ENCODE peak calls at places on chromosomes 5 and 9, in six cellular contexts. O is HCT116, U is IMR-90, T is ovary, A is tibial nerve, E is HepG2. W is an unnamed sample.
A peak's percentile ranks its signal among the peaks of the same experiment; 100 is the strongest.

GRCh38 chr5:107381189-107381856 is 289.4 kb downstream of the EFNA5 start:
- DNase-seq in E (peak; percentile 45), A (no peak), U (peak; percentile 75), O (peak; percentile 64), T (no peak), W (no peak)

GRCh38 chr9:98822661-98823060 is 15.2 kb downstream of the GALNT12 start:
- DNase-seq in E (no peak), T (no peak), U (no peak), O (no peak), A (no peak), W (no peak)

GRCh38 chr5:52983731-52984620 is 5.2 kb upstream of the ITGA2 start:
- DNase-seq in O (peak; percentile 31), U (peak; percentile 51), T (no peak), E (no peak), A (no peak), W (no peak)

GRCh38 chr9:92290785-92291429 is 2.6 kb downstream of the IARS1 start:
- DNase-seq in A (no peak), T (no peak), U (no peak), E (no peak), O (no peak), W (no peak)

GRCh38 chr5:76472338-76473336 is 69.6 kb downstream of the IQGAP2 start:
- DNase-seq in A (no peak), U (no peak), E (peak; percentile 90), O (no peak), T (no peak), W (no peak)

GRCh38 chr9:107437716-107438115 is 51.9 kb downstream of the KLF4 start:
- DNase-seq in T (no peak), U (no peak), A (no peak), O (no peak), E (no peak), W (no peak)

GRCh38 chr5:51872144-51872543 is 488.9 kb downstream of the ISL1 start:
- DNase-seq in A (no peak), U (no peak), E (no peak), T (no peak), O (no peak), W (no peak)

GRCh38 chr5:80234311-80234948 is 21.4 kb downstream of the SERINC5 start:
- DNase-seq in U (no peak), T (no peak), O (no peak), A (no peak), E (no peak), W (no peak)

GRCh38 chr5:87195616-87196015 is 72.1 kb upstream of the RASA1 start:
- DNase-seq in T (no peak), A (no peak), U (peak; percentile 25), O (no peak), E (no peak), W (no peak)

GRCh38 chr5:170719551-170719950 is 64.0 kb upstream of the GABRP start:
- DNase-seq in O (no peak), E (no peak), T (no peak), U (no peak), A (no peak), W (no peak)

GRCh38 chr5:10726913-10727517 is 34.0 kb downstream of the DAP start:
- DNase-seq in A (no peak), E (no peak), U (no peak), O (no peak), T (no peak), W (no peak)
- TF ChIP-seq POLR2A in A (no peak), E (no peak), U (no peak), O (no peak), T (no peak), W (no peak)

DNA sequence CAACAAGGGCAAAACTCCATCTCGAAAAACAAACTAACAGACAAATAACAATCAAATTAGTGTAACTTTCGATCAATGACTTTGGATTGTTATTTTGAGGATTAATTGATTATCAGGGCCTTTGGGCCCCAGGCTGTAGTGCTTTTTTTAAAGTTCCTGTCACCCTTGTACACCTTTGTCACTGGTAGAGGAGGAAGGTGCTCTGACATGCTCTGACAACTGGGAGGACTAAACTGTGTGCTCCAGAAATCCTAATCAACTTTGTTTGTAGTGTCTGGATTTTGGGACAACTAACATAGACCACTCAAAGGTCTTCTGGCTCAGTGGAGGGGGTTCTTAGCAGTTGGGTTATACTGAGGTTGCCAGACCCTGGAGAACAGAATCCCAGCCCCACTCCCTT is 1.8 kb downstream of the TXN start:
- DNase-seq in U (no peak), T (no peak), O (no peak), A (no peak), E (no peak), W (no peak)
- H3K27me3 ChIP-seq in U (no peaks in the 10 kb centered on the region), T (no peaks in the 10 kb centered on the region), O (no peaks in the 10 kb centered on the region), A (no peaks in the 10 kb centered on the region), E (no peaks in the 10 kb centered on the region), W (no peaks in the 10 kb centered on the region)

GRCh38 chr5:95554331-95554646 is 488 bp downstream of the SKIC3 start:
- DNase-seq in U (no peak), T (no peak), E (no peak), A (no peak), O (no peak), W (no peak)

GRCh38 chr5:95555553-95555952 is 652 bp downstream of the ARSK start:
- DNase-seq in A (no peak), O (no peak), U (peak; percentile 6), E (no peak), T (no peak), W (no peak)

GRCh38 chr5:95549030-95549429 is 5.7 kb downstream of the SKIC3 start:
- DNase-seq in E (no peak), U (no peak), O (no peak), T (no peak), A (no peak), W (no peak)

GRCh38 chr5:95554647-95555548 is at the start of the genes ARSK and SKIC3:
- DNase-seq in U (peak; percentile 99), T (peak; percentile 95), A (peak; percentile 90), O (peak; percentile 98), E (peak; percentile 97), W (peak; percentile 97)
- TF ChIP-seq CTCF in U (peak; percentile 40), T (no peak), A (peak; percentile 14), O (no peak), E (peak; percentile 51), W (peak; percentile 54)

GRCh38 chr9:96566401-96567202 is 53.0 kb downstream of the CDC14B start:
- DNase-seq in T (peak; percentile 77), A (peak; percentile 69), U (no peak), E (peak; percentile 92), O (peak; percentile 88), W (peak; percentile 92)
- TF ChIP-seq POLR2A in T (no peak), A (peak; percentile 38), U (no peak), E (peak; percentile 64), O (no peak), W (no peak)

GRCh38 chr9:136497916-136498695 is 15.3 kb upstream of the SEC16A start:
- DNase-seq in U (no peak), E (no peak), A (no peak), O (no peak), T (no peak), W (no peak)
- H3K27me3 ChIP-seq in U (no peaks in the 10 kb centered on the region), E (no peaks in the 10 kb centered on the region), A (no peaks in the 10 kb centered on the region), O (no peaks in the 10 kb centered on the region), T (no peaks in the 10 kb centered on the region), W (no peaks in the 10 kb centered on the region)

GRCh38 chr5:122076023-122076422 is 2.0 kb downstream of the LOX start:
- DNase-seq in U (no peak), T (no peak), A (no peak), E (peak; percentile 88), O (no peak), W (no peak)
- TF ChIP-seq CTCF in U (no peak), T (no peak), A (no peak), E (no peak), O (no peak), W (no peak)

GRCh38 chr9:72931897-72932296 is 21.0 kb downstream of the ALDH1A1 start:
- DNase-seq in T (no peak), U (no peak), E (no peak), O (no peak), A (no peak), W (no peak)

GRCh38 chr9:72929542-72929941 is 23.3 kb downstream of the ALDH1A1 start:
- DNase-seq in O (no peak), U (no peak), T (no peak), E (no peak), A (no peak), W (no peak)

GRCh38 chr9:72932669-72933068 is 20.2 kb downstream of the ALDH1A1 start:
- DNase-seq in A (no peak), U (no peak), O (no peak), T (no peak), E (no peak), W (no peak)

GRCh38 chr9:72930828-72931227 is 22.0 kb downstream of the ALDH1A1 start:
- DNase-seq in A (no peak), E (no peak), T (no peak), U (no peak), O (no peak), W (no peak)

DNA sequence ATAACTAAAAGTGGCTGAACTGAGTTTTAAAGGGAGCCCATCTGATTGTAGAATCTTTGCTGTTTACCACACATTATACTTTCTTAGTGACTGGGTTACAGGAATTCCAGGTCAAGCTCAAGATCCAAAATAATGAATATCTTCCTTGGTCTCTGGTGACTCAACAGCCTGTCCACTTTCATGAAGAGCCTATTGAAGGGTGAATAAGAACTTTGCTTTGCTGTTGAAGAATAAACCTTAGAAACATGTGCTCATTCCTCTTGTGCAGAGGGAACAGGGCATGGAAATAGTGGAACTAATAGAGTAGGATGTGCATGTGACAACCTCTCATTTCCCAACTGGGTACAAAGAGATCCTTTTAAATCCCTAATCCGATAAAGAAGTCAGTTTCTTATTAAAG is 21.4 kb downstream of the ALDH1A1 start:
- DNase-seq in A (no peak), O (no peak), U (no peak), T (no peak), E (no peak), W (no peak)
- TF ChIP-seq POLR2A in A (no peak), O (no peak), U (no peak), T (no peak), E (no peak), W (no peak)

GRCh38 chr5:139796061-139796806 is 626 bp downstream of the PSD2 start:
- DNase-seq in T (peak; percentile 45), U (no peak), E (no peak), O (no peak), A (no peak), W (no peak)
- H3K27me3 ChIP-seq in T (no peaks in the 10 kb centered on the region), U (peaks cover 79% of the 10 kb centered on the region), E (peaks cover 12% of the 10 kb centered on the region), O (peaks cover 47% of the 10 kb centered on the region), A (no peaks in the 10 kb centered on the region), W (peaks cover 59% of the 10 kb centered on the region)

W was measured in suprapubic skin.